ENCODE peak calls at places on chromosomes 7 and 10, in six cellular contexts. K is LoVo; M is AG09309; D is CD4-positive, alpha-beta memory T cell; C is breast epithelium; H is WERI-Rb-1. T is an unnamed sample.

GRCh38 chr7:888081-889024 is 12.0 kb downstream of the GET4 start:
- DNase-seq in M (no peak), C (no peak), H (no peak), D (no peak), K (no peak), T (peak; percentile 82)

GRCh38 chr7:13104128-13104527 is 416.7 kb downstream of the ARL4A start:
- DNase-seq in H (no peak), K (no peak), M (no peak), C (no peak), D (no peak), T (no peak)

GRCh38 chr7:45347804-45348203 is 190.2 kb downstream of the RAMP3 start:
- DNase-seq in M (peak; percentile 37), K (peak; percentile 34), C (no peak), D (no peak), H (no peak), T (peak; percentile 12)

GRCh38 chr7:150941983-150942590 is 36.0 kb downstream of the KCNH2 start:
- DNase-seq in D (peak; percentile 49), M (no peak), K (no peak), H (no peak), C (no peak), T (no peak)

GRCh38 chr7:154698726-154699291 is 304.1 kb downstream of the PAXIP1 start:
- DNase-seq in D (no peak), C (no peak), H (no peak), M (no peak), K (no peak), T (no peak)

GRCh38 chr7:24702674-24703235 is 54.5 kb downstream of the GSDME start:
- DNase-seq in C (no peak), D (no peak), H (no peak), K (no peak), M (no peak), T (no peak)

GRCh38 chr10:58963723-58964124 is 212.7 kb upstream of the PHYHIPL start:
- DNase-seq in C (peak; percentile 86), H (no peak), M (no peak), D (no peak), K (no peak), T (no peak)

GRCh38 chr7:156999611-157000046 is 10.8 kb downstream of the MNX1 start:
- DNase-seq in D (no peak), K (no peak), M (no peak), C (no peak), H (no peak), T (peak; percentile 9)

GRCh38 chr10:70448236-70448635 is 6.8 kb upstream of the NODAL start:
- DNase-seq in D (no peak), H (no peak), K (no peak), M (no peak), C (no peak), T (no peak)

GRCh38 chr10:11023009-11023408 is 5.3 kb downstream of the CELF2 start:
- DNase-seq in H (no peak), D (no peak), M (no peak), K (no peak), C (no peak), T (no peak)

GRCh38 chr7:85191383-85191782 is 4.5 kb upstream of the SEMA3D start:
- DNase-seq in H (no peak), M (no peak), K (peak; percentile 23), C (no peak), D (no peak), T (no peak)